ENCODE peak calls at places on chromosomes 6 and 20, in seven cellular contexts. V, E, Y, L, Q, G and M are unnamed samples.
A peak's percentile ranks its signal among the peaks of the same experiment; 100 is the strongest.

GRCh38 chr20:31967830-31968249 is at the start of gene XKR7:
- DNase-seq in Q (no peak), E (no peak), G (peak; percentile 58), L (no peak), V (no peak), Y (no peak), M (no peak)

GRCh38 chr6:16921399-16922110 is 160.3 kb upstream of the ATXN1 start:
- DNase-seq in G (no peak), V (peak; percentile 46), Q (no peak), Y (no peak), E (no peak), L (peak; percentile 96), M (peak; percentile 65)

GRCh38 chr20:62742550-62742949 is 33.9 kb downstream of the NTSR1 start:
- DNase-seq in G (no peak), Q (no peak), Y (peak; percentile 51), V (no peak), E (peak; percentile 30), L (no peak), M (no peak)

GRCh38 chr20:63206878-63207277 is 9.1 kb downstream of the YTHDF1 start:
- DNase-seq in Q (no peak), E (no peak), L (no peak), V (peak; percentile 90), G (no peak), Y (peak; percentile 80), M (peak; percentile 84)

GRCh38 chr6:9095671-9096260 is 660.4 kb upstream of the SLC35B3 start:
- DNase-seq in Q (no peak), L (no peak), G (no peak), V (no peak), E (no peak), Y (no peak), M (no peak)

GRCh38 chr20:60262967-60263603 is 304.9 kb downstream of the CDH26 start:
- DNase-seq in G (peak; percentile 47), E (no peak), Y (no peak), L (peak; percentile 37), Q (no peak), V (peak; percentile 82), M (peak; percentile 72)

GRCh38 chr20:5864873-5865582 is 85.3 kb downstream of the TRMT6 start:
- DNase-seq in E (no peak), Q (no peak), Y (no peak), G (no peak), L (peak; percentile 79), V (peak; percentile 52), M (peak; percentile 65)

GRCh38 chr20:44219287-44219686 is 8.7 kb upstream of the OSER1 start:
- DNase-seq in Y (no peak), L (no peak), E (no peak), Q (no peak), V (no peak), G (no peak), M (no peak)

GRCh38 chr6:169566319-169566718 is 135.5 kb downstream of the WDR27 start:
- DNase-seq in G (no peak), V (no peak), Y (no peak), L (no peak), E (no peak), Q (no peak), M (no peak)

GRCh38 chr6:28598757-28599686 is 73.3 kb downstream of the GPX5 start:
- DNase-seq in L (no peak), V (no peak), G (no peak), Y (no peak), Q (no peak), E (no peak), M (no peak)

GRCh38 chr20:346640-347316 is at the start of gene NRSN2:
- DNase-seq in G (no peak), Q (peak; percentile 72), E (peak; percentile 87), V (peak; percentile 80), Y (peak; percentile 91), L (no peak), M (no peak)

GRCh38 chr20:26167499-26167898 is 470.8 kb upstream of the ZNF337 start:
- DNase-seq in V (no peak), Q (no peak), G (no peak), E (no peak), Y (no peak), L (peak; percentile 18), M (no peak)

GRCh38 chr20:8043687-8044278 is 24.2 kb upstream of the TMX4 start:
- DNase-seq in Y (no peak), V (peak; percentile 66), G (peak; percentile 36), L (peak; percentile 70), Q (no peak), E (no peak), M (peak; percentile 65)

GRCh38 chr6:25279748-25280616 is 808 bp downstream of the CARMIL1 start:
- DNase-seq in G (no peak), E (peak; percentile 74), V (peak; percentile 48), Y (peak; percentile 73), Q (peak; percentile 71), L (no peak), M (peak; percentile 43)

GRCh38 chr6:43702522-43703440 is 15.2 kb upstream of the MRPS18A start:
- DNase-seq in L (peak; percentile 91), Q (peak; percentile 98), V (peak; percentile 97), E (peak; percentile 88), G (no peak), Y (peak; percentile 97), M (peak; percentile 97)

GRCh38 chr6:42727084-42727601 is 4.7 kb upstream of the PRPH2 start:
- DNase-seq in L (no peak), E (peak; percentile 66), Y (peak; percentile 83), Q (no peak), V (no peak), G (no peak), M (no peak)

GRCh38 chr20:44075191-44075949 is 111.6 kb downstream of the JPH2 start:
- DNase-seq in V (no peak), G (peak; percentile 67), L (no peak), E (no peak), Q (no peak), Y (peak; percentile 57), M (no peak)

GRCh38 chr20:15708984-15709598 is 864.2 kb downstream of the KIF16B start:
- DNase-seq in V (no peak), E (peak; percentile 52), Y (peak; percentile 64), L (no peak), Q (no peak), G (peak; percentile 45), M (peak; percentile 42)

GRCh38 chr6:158566207-158566818 is 6.4 kb downstream of the TMEM181 start:
- DNase-seq in E (no peak), G (no peak), V (no peak), Q (no peak), Y (peak; percentile 25), L (no peak), M (no peak)

GRCh38 chr6:158564243-158565121 is 4.6 kb downstream of the TMEM181 start:
- DNase-seq in G (no peak), V (no peak), E (no peak), L (no peak), Q (no peak), Y (peak; percentile 60), M (no peak)

GRCh38 chr6:158565122-158565429 is 5.2 kb downstream of the TMEM181 start:
- DNase-seq in E (no peak), V (no peak), G (no peak), Q (no peak), Y (peak; percentile 43), L (no peak), M (no peak)

GRCh38 chr6:158567152-158567551 is 7.3 kb downstream of the TMEM181 start:
- DNase-seq in Q (no peak), L (no peak), Y (peak; percentile 45), V (no peak), E (no peak), G (no peak), M (no peak)

DNA sequence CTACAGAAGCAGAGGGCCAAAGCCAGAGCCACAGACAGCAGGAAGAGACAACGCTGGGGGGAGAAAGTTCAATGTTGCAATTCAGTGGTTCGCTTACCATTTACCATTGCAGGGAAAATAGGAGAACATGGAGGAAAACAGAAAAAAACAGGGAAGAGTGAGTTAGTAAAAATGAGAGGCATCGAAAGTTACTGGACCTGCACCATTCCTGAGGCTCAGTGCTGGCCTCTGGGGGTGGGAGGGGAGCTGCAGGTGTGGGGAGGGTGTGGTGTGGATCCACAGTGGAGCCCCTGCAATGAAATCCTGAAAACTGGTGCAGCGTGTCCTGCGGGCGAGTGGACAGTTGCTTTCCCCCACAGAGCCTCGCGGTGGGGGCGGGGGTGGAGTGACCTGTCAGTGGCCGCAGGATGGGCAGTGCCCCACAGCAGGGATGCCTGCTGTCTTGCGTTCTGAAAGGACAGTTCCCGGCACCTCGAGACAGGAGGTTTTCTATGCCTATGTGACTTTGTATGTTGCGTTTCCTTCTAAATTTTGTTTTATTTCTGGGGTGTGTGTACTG is 5.7 kb downstream of the TMEM181 start:
- DNase-seq in E (no peak), V (no peak), Y (peak; percentile 57), L (no peak), Q (no peak), G (no peak), M (no peak)
- TF ChIP-seq CTCF in E (no peak), V (no peak), Y (no peak), L (peak; percentile 17), Q (no peak), G (no peak), M (no peak)

GRCh38 chr6:4805553-4806307 is 29.5 kb downstream of the CDYL start:
- DNase-seq in V (peak; percentile 35), E (peak; percentile 73), G (peak; percentile 49), Y (peak; percentile 73), L (peak; percentile 55), Q (no peak), M (peak; percentile 63)

GRCh38 chr6:4804095-4804494 is 27.9 kb downstream of the CDYL start:
- DNase-seq in G (no peak), E (no peak), Q (no peak), L (peak; percentile 73), Y (no peak), V (peak; percentile 68), M (peak; percentile 84)

GRCh38 chr6:4803343-4803744 is 27.1 kb downstream of the CDYL start:
- DNase-seq in L (no peak), G (no peak), Q (no peak), Y (no peak), E (no peak), V (no peak), M (no peak)

GRCh38 chr6:4808396-4808795 is 32.2 kb downstream of the CDYL start:
- DNase-seq in L (no peak), Q (no peak), Y (no peak), V (no peak), G (no peak), E (no peak), M (no peak)

GRCh38 chr6:4806308-4807190 is 30.3 kb downstream of the CDYL start:
- DNase-seq in E (no peak), Y (no peak), V (no peak), L (no peak), Q (no peak), G (no peak), M (no peak)
- TF ChIP-seq CTCF in E (no peak), Y (no peak), V (no peak), L (no peak), Q (no peak), G (no peak), M (no peak)

GRCh38 chr6:23006656-23007055 is 437.3 kb downstream of the HDGFL1 start:
- DNase-seq in L (no peak), E (no peak), Y (no peak), V (no peak), Q (no peak), G (no peak), M (no peak)

GRCh38 chr6:23003671-23004598 is 434.6 kb downstream of the HDGFL1 start:
- DNase-seq in G (no peak), E (no peak), V (no peak), Y (no peak), Q (peak; percentile 73), L (no peak), M (no peak)

GRCh38 chr6:23002044-23002619 is 432.8 kb downstream of the HDGFL1 start:
- DNase-seq in E (no peak), Q (no peak), V (no peak), G (no peak), Y (no peak), L (no peak), M (no peak)
- TF ChIP-seq CTCF in E (no peak), Q (no peak), V (no peak), G (no peak), Y (no peak), L (no peak), M (no peak)

GRCh38 chr6:163554663-163555062 is 140.1 kb downstream of the QKI start:
- DNase-seq in Y (peak; percentile 48), Q (no peak), E (no peak), G (peak; percentile 57), L (peak; percentile 39), V (peak; percentile 19), M (peak; percentile 66)
- TF ChIP-seq CTCF in Y (peak; percentile 57), Q (peak; percentile 32), E (peak; percentile 17), G (peak; percentile 37), L (peak; percentile 60), V (no peak), M (peak; percentile 40)